ENCODE peak calls at places on chromosomes 5 and 9, in six cellular contexts. T is PC-3, P is PC-9, E is AG10803, H is NB4, Y is fibroblast of lung. O is an unnamed sample.

GRCh38 chr9:69121155-69122085 is 52.7 kb upstream of the TJP2 start:
- DNase-seq in T (peak; percentile 50), P (peak; percentile 73), E (peak; percentile 17), H (peak; percentile 41), Y (peak; percentile 35), O (no peak)

GRCh38 chr5:62649476-62650113 is 71.0 kb downstream of the LRRC70 start:
- DNase-seq in T (no peak), P (no peak), E (no peak), H (no peak), Y (no peak), O (no peak)

GRCh38 chr9:121075251-121076036 is 689 bp downstream of the CNTRL start:
- DNase-seq in T (peak; percentile 19), P (no peak), E (peak; percentile 26), H (peak; percentile 69), Y (peak; percentile 12), O (no peak)

GRCh38 chr5:71013575-71013974 is 11.6 kb downstream of the NAIP start:
- DNase-seq in T (no peak), P (no peak), E (no peak), H (peak; percentile 51), Y (no peak), O (no peak)

GRCh38 chr5:171131499-171131898 is 177.5 kb upstream of the TLX3 start:
- DNase-seq in T (no peak), P (no peak), E (no peak), H (no peak), Y (no peak), O (no peak)

GRCh38 chr5:65209341-65209740 is 272.4 kb downstream of the ADAMTS6 start:
- DNase-seq in T (peak; percentile 84), P (no peak), E (peak; percentile 88), H (no peak), Y (peak; percentile 77), O (no peak)

GRCh38 chr5:120958877-120959485 is 494.9 kb downstream of the PRR16 start:
- DNase-seq in T (no peak), P (no peak), E (no peak), H (no peak), Y (no peak), O (no peak)

GRCh38 chr9:104881991-104882555 is 45.9 kb downstream of the ABCA1 start:
- DNase-seq in T (no peak), P (no peak), E (no peak), H (no peak), Y (no peak), O (no peak)

GRCh38 chr9:95206143-95206542 is 111.4 kb downstream of the FANCC start:
- DNase-seq in T (no peak), P (no peak), E (peak; percentile 83), H (no peak), Y (peak; percentile 39), O (no peak)

DNA sequence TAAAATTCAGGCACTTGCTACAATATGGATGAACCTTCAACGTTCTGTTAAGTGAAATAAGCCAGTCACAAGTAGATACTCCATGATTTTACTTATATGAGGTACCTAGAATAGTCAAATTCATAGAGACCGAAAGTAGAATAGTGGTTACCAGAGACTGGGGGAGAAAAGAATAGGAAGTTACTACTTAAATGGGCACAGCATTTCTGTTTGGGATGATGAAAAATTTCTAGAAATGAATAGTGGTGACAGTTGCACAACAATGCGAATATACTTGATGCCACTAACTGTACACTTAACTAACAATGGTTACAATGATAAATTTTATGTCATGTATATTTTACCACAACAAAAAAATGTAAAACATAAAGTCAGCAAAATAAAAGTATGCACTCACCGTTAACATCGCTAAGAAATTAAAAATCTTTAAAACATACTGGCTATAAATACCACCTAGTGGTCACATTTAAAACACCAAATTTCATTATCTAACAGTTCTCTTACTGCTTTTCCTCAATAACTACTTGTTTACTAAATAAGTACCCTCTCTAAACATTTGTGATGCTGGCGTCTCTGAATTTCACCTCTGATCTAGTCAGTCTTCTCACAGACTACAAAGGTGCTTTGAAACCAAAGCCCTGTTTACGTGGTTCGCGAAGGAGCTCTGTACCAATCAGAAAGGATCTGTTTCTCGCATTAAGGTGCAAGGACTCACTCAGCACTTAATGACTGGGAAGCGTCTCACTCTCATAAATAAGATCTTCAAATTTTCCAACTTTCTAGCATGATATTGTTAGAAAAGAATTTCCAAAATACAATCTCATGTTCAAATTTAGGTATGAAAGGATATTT is 22.7 kb downstream of the KIF3A start:
- DNase-seq in T (peak; percentile 39), P (no peak), E (peak; percentile 20), H (peak; percentile 6), Y (peak; percentile 43), O (no peak)
- TF ChIP-seq CTCF in T (peak; percentile 65), P (peak; percentile 63), E (peak; percentile 52), H (no peak), Y (no peak), O (peak; percentile 75)

GRCh38 chr5:86115164-86115563 is 502.6 kb upstream of the COX7C start:
- DNase-seq in T (no peak), P (no peak), E (no peak), H (no peak), Y (no peak), O (no peak)

DNA sequence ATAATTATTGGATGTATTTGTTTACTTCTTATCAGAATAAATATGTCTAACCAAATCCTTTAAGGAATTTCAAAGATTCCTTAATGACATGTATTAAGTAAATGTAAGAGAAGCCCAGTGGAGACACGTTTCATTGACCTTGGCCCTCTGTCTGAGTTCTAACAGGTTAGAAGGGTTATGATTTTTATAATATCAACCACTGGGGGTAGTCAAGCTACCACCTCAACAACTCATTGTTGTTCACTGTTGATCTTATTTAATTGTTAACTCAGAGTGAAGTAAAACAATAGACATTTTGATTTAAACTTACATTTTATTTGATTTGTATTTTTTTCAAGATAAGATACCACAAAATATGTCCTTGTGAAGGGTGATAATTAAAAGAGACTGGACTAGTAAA is 499.2 kb upstream of the COX7C start:
- DNase-seq in T (peak; percentile 48), P (no peak), E (no peak), H (peak; percentile 1), Y (no peak), O (no peak)
- TF ChIP-seq CTCF in T (peak; percentile 64), P (peak; percentile 41), E (no peak), H (no peak), Y (no peak), O (peak; percentile 64)

GRCh38 chr9:111036068-111036789 is 2.0 kb downstream of the LPAR1 start:
- DNase-seq in T (peak; percentile 67), P (peak; percentile 41), E (peak; percentile 66), H (no peak), Y (peak; percentile 75), O (peak; percentile 71)
- TF ChIP-seq CTCF in T (peak; percentile 74), P (peak; percentile 53), E (peak; percentile 83), H (no peak), Y (peak; percentile 81), O (peak; percentile 68)

DNA sequence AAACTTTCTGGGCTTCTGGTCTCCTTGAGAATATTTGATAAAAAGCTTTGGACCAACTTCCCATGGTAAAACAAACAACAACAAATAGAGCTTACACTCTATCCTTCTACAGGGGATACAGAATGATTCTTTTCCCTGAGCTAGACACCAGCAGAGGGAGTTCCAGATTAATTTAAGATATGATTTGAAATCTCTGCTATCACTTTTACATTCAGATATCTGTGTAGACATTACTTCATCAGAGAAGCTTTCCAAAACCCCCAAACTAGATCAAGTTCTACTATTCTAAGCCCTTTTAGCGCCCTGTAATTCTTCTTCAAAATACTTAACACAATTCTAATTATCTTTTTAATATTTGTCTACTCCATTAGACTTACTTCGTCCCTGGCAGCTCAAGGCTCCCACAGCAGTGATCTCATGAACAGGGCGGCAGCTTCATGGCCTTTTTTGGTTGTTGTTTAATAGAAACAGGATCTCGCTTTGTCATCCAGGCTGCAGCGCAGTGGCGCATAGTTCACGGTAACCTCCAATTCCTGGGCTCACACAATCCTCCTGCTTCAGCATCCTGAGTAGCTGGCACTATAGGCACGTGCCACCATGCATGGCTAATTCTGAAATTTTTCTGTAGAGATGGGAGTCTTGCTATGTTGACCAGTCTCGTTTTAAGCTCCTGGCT is 938 bp upstream of the GALNT12 start:
- DNase-seq in T (peak; percentile 48), P (no peak), E (peak; percentile 9), H (no peak), Y (peak; percentile 40), O (no peak)
- TF ChIP-seq CTCF in T (peak; percentile 60), P (peak; percentile 58), E (peak; percentile 47), H (no peak), Y (no peak), O (peak; percentile 38)

O was measured in type B pancreatic cell.